ENCODE peak calls at places on chromosome 7, in five cellular contexts. U is hepatocyte; X is CD8-positive, alpha-beta memory T cell; O is neural progenitor cell; D is left ventricle myocardium inferior. V is an unnamed sample.

GRCh38 chr7:68846926-68847325 is 751.3 kb upstream of the AUTS2 start:
- DNase-seq in U (no peak), X (no peak), O (no peak), D (no peak), V (no peak)

GRCh38 chr7:6392712-6393666 is 54.8 kb downstream of the DAGLB start:
- DNase-seq in U (peak; percentile 90), X (no peak), O (no peak), D (peak; percentile 66), V (peak; percentile 85)

GRCh38 chr7:137934176-137934826 is 67.6 kb downstream of the CREB3L2 start:
- DNase-seq in U (no peak), X (no peak), O (no peak), D (no peak), V (no peak)

GRCh38 chr7:45687721-45688120 is 113.6 kb downstream of the ADCY1 start:
- DNase-seq in U (no peak), X (no peak), O (no peak), D (no peak), V (no peak)

GRCh38 chr7:158838238-158838637 is 8.9 kb upstream of the ESYT2 start:
- DNase-seq in U (no peak), X (no peak), O (no peak), D (no peak), V (no peak)

GRCh38 chr7:51090411-51090810 is 226.2 kb downstream of the COBL start:
- DNase-seq in U (no peak), X (no peak), O (peak; percentile 52), D (no peak), V (no peak)

GRCh38 chr7:142355328-142355727 is 97.5 kb upstream of the PRSS58 start:
- DNase-seq in U (no peak), X (no peak), O (no peak), D (no peak), V (no peak)

GRCh38 chr7:92644406-92645113 is 54.4 kb upstream of the FAM133B start:
- DNase-seq in U (no peak), X (no peak), O (no peak), D (peak; percentile 79), V (peak; percentile 63)

GRCh38 chr7:45892407-45893035 is 4.2 kb downstream of the IGFBP1 start:
- DNase-seq in U (no peak), X (no peak), O (no peak), D (no peak), V (no peak)

GRCh38 chr7:127884066-127884559 is 147.1 kb downstream of the LRRC4 start:
- DNase-seq in U (no peak), X (no peak), O (no peak), D (peak; percentile 24), V (no peak)

GRCh38 chr7:4931932-4932331 is 27.1 kb downstream of the MMD2 start:
- DNase-seq in U (peak; percentile 28), X (no peak), O (peak; percentile 21), D (no peak), V (peak; percentile 5)

GRCh38 chr7:88758355-88759215 is 915 bp upstream of the ZNF804B start:
- DNase-seq in U (peak; percentile 49), X (no peak), O (peak; percentile 71), D (peak; percentile 16), V (peak; percentile 61)

GRCh38 chr7:158684329-158684728 is 20.3 kb downstream of the NCAPG2 start:
- DNase-seq in U (no peak), X (no peak), O (no peak), D (no peak), V (no peak)

GRCh38 chr7:1715671-1716074 is 45.6 kb downstream of the ELFN1 start:
- DNase-seq in U (no peak), X (no peak), O (no peak), D (no peak), V (no peak)

DNA sequence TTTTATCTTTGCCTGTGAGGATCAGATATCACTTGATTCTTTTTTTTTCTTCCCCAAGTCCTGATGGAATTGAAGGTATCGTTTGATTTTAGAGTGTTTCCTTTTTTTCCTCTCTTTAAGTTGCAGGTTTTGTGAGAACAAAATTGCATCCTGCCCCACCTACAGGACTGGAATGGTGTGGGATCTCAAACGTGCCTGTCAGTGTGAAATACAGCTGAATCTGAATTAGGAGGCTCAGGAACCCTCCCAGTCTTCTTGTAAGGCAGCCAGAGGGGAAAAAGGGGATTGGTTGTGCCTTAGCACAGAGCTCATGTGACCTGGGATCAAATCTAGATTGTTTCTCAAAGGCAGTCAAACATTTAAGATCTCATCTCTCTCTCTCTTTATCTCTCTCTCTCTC is 32.7 kb upstream of the KLHL7 start:
- DNase-seq in U (no peak), X (no peak), O (peak; percentile 36), D (no peak), V (no peak)
- H3K27ac ChIP-seq in U (no peak overlapping the region), X (no peak overlapping the region), O (no peak overlapping the region), D (peak overlapping the region; percentile 47), V (peak overlapping the region; percentile 13)

GRCh38 chr7:143384741-143385631 is 3.8 kb downstream of the ZYX start:
- DNase-seq in U (no peak), X (no peak), O (no peak), D (no peak), V (no peak)
- H3K36me3 ChIP-seq in U (no peaks in the 10 kb centered on the region), X (peaks cover 23% of the 10 kb centered on the region), O (no peaks in the 10 kb centered on the region), D (peaks cover 39% of the 10 kb centered on the region), V (peaks cover 21% of the 10 kb centered on the region)

GRCh38 chr7:24591152-24591551 is 17.9 kb downstream of the PALS2 start:
- DNase-seq in U (no peak), X (no peak), O (peak; percentile 10), D (no peak), V (no peak)

GRCh38 chr7:24595671-24596418 is 22.6 kb downstream of the PALS2 start:
- DNase-seq in U (no peak), X (no peak), O (no peak), D (no peak), V (no peak)

GRCh38 chr7:24602860-24603456 is 29.7 kb downstream of the PALS2 start:
- DNase-seq in U (no peak), X (no peak), O (no peak), D (no peak), V (no peak)

GRCh38 chr7:24601600-24601999 is 28.3 kb downstream of the PALS2 start:
- DNase-seq in U (no peak), X (no peak), O (no peak), D (no peak), V (peak; percentile 11)

DNA sequence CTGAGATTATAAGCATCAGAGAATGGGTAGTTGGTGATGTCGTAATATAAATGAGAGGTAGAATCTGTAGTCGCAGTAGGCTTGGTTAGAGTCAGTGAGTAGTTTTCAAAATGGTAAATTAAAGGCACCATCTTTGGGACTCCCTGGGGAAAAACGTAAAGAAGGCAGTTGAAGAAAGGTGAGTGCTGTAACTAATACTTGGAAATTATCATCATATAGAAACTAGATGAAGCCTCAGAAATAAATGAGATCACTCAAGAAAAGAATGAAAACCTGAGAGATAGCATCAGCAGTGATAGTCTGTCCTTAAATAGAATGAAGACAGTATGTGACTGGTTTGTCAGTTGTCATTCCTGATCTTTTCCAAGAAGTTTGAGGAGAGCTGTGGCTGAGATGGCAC is 23.8 kb downstream of the PALS2 start:
- DNase-seq in U (no peak), X (no peak), O (no peak), D (no peak), V (no peak)
- H3K27ac ChIP-seq in U (no peak overlapping the region), X (no peak overlapping the region), O (no peak overlapping the region), D (no peak overlapping the region), V (no peak overlapping the region)

GRCh38 chr7:145696071-145696470 is 420.5 kb upstream of the CNTNAP2 start:
- DNase-seq in U (no peak), X (no peak), O (no peak), D (no peak), V (no peak)

GRCh38 chr7:145692237-145692950 is 424.2 kb upstream of the CNTNAP2 start:
- DNase-seq in U (peak; percentile 36), X (no peak), O (peak; percentile 23), D (peak; percentile 38), V (no peak)

DNA sequence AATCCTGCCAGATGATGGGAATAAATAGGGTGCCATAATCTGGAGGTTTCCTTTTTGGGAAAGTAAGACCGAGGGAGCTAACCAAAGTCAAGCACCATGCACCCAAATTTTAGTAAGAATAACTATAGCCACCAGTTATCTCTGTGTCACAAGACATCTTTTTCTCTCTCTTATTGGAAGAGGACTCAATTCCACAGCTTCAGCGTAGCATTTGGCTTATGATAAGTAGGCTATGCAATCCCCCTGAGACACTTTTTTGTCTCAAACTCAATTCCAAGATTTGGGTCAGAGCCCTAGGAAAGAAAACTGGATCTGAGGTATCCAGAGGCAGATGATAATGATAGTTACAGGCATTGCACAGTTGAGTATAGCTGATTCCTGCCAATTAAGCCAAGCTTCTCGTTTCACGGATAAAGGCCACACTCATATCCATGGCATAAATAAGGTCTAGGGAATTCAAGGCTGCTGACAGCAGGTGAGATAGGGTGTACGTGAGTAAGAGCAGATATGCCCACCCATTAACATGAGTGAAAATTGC is 425.2 kb upstream of the CNTNAP2 start:
- DNase-seq in U (no peak), X (no peak), O (no peak), D (no peak), V (no peak)
- H3K36me3 ChIP-seq in U (no peaks in the 10 kb centered on the region), X (no peaks in the 10 kb centered on the region), O (no peaks in the 10 kb centered on the region), D (no peaks in the 10 kb centered on the region), V (no peaks in the 10 kb centered on the region)

DNA sequence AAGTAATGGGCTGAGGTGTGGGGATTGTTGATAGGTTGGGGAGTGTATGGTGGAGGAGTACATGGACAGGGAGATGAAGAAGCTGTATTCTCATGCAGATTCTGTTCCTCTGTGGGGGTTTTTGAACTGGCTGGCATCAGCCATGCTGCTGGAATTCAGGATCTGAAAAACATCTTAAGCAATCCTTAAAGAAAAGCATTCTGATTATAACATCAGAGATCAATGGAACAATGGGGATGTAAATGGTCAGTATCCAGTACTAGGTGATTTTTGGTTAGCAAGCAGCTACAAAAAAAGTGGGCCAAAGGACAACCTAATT is 247.5 kb upstream of the GALNT17 start:
- DNase-seq in U (no peak), X (no peak), O (no peak), D (no peak), V (no peak)
- H3K27ac ChIP-seq in U (peak overlapping the region; percentile 67), X (no peak overlapping the region), O (no peak overlapping the region), D (no peak overlapping the region), V (no peak overlapping the region)

DNA sequence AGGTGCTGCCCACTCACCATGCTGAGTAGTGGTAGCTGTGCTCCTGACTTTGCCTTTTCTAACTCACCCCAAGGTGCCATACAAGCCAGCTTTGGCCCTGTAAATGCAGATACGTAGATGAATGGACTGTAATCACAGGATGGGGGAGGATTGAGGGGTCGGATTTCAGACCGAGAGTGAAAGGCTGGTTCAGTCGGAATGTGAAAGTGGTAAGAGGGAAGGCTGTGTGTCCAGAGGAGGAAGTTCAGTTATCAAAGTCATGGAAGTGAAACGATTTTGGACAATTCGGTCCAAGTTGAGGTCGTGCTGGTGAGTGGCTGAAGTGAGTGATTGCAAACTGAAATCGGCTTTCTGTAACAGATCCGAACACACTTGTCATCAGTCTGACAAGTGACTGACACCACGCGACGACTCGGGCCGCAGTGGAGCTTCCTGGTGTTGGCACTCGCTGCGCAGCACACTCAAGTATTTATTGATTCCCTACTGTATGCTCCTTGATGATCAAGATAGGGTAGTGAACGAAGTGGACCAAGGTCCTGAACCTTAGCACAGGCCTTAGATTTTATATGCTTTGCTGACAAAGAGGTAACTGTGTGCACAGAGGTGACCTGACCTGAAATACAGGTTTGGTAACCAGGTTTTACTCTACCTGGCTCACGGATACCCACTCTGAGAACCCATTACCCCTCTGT is 10.5 kb downstream of the ZNF282 start:
- DNase-seq in U (no peak), X (no peak), O (no peak), D (no peak), V (no peak)
- H3K36me3 ChIP-seq in U (no peaks in the 10 kb centered on the region), X (peaks cover 42% of the 10 kb centered on the region), O (no peaks in the 10 kb centered on the region), D (peaks cover 95% of the 10 kb centered on the region), V (peaks cover 50% of the 10 kb centered on the region)

V was measured in cardiac muscle cell.